ENCODE peak calls at places on chromosomes 12 and 14, in four cellular contexts. Q, J, H and U are unnamed samples.

GRCh38 chr14:68741839-68742470 is 50.9 kb downstream of the ZFP36L1 start:
- DNase-seq in H (peak), Q (no peak), J (no peak), U (no peak)

GRCh38 chr12:109777544-109777943 is 55.7 kb downstream of the TRPV4 start:
- DNase-seq in H (peak), Q (no peak), J (peak), U (peak)

GRCh38 chr12:132827763-132828703 is 636 bp downstream of the GOLGA3 start:
- DNase-seq in J (peak), Q (no peak), H (peak), U (peak)

GRCh38 chr12:52710744-52711143 is 7.4 kb upstream of the KRT77 start:
- DNase-seq in H (peak), Q (no peak), J (no peak), U (no peak)

GRCh38 chr12:107448198-107448597 is 237.4 kb upstream of the PWP1 start:
- DNase-seq in J (no peak), Q (no peak), H (peak), U (peak)

GRCh38 chr12:91127751-91128150 is 16.5 kb upstream of the LUM start:
- DNase-seq in H (no peak), J (no peak), Q (no peak), U (no peak)

GRCh38 chr12:59650594-59651229 is 54.9 kb downstream of the SLC16A7 start:
- DNase-seq in Q (no peak), J (no peak), H (no peak), U (no peak)

GRCh38 chr12:50353404-50353803 is 43.0 kb downstream of the FAM186A start:
- DNase-seq in Q (no peak), H (no peak), J (no peak), U (peak)

GRCh38 chr12:23757541-23757962 is 191.9 kb downstream of the SOX5 start:
- DNase-seq in Q (no peak), J (no peak), H (no peak), U (no peak)

GRCh38 chr14:72104011-72104613 is 171.9 kb downstream of the RGS6 start:
- DNase-seq in J (peak), H (peak), Q (no peak), U (peak)

GRCh38 chr12:15846887-15847286 is 35.3 kb upstream of the STRAP start:
- DNase-seq in Q (peak), J (no peak), H (no peak), U (no peak)

GRCh38 chr12:19066471-19067001 is 63.0 kb upstream of the PLEKHA5 start:
- DNase-seq in Q (no peak), J (no peak), H (no peak), U (no peak)

GRCh38 chr12:4355843-4356327 is 23.6 kb downstream of the FGF23 start:
- DNase-seq in H (peak), Q (no peak), J (no peak), U (peak)

GRCh38 chr12:42281281-42281680 is 43.2 kb upstream of the YAF2 start:
- DNase-seq in Q (no peak), H (no peak), J (no peak), U (no peak)

GRCh38 chr14:50530358-50530757 is 2.0 kb downstream of the MAP4K5 start:
- DNase-seq in H (no peak), Q (no peak), J (no peak), U (no peak)

GRCh38 chr12:116497051-116497529 is 62.1 kb upstream of the MAP1LC3B2 start:
- DNase-seq in Q (no peak), H (no peak), J (no peak), U (no peak)

GRCh38 chr12:5768880-5769199 is 176.2 kb downstream of the ANO2 start:
- DNase-seq in J (no peak), H (no peak), Q (no peak), U (no peak)

GRCh38 chr12:130933269-130933995 is 20.3 kb upstream of the ADGRD1 start:
- DNase-seq in H (no peak), Q (no peak), J (no peak), U (no peak)

GRCh38 chr14:104957146-104958113 is 20.7 kb downstream of the AHNAK2 start:
- DNase-seq in Q (no peak), J (no peak), H (no peak), U (no peak)

GRCh38 chr14:74975059-74975810 is 19.8 kb upstream of the PGF start:
- DNase-seq in Q (peak), H (no peak), J (no peak), U (no peak)

GRCh38 chr12:89373772-89374572 is 21.7 kb upstream of the DUSP6 start:
- DNase-seq in Q (peak), H (no peak), J (no peak), U (no peak)

GRCh38 chr12:1474059-1474537 is 120.3 kb downstream of the FBXL14 start:
- DNase-seq in J (peak), Q (no peak), H (no peak), U (peak)

GRCh38 chr12:121793501-121793835 is at the start of gene RHOF:
- DNase-seq in Q (no peak), J (no peak), H (peak), U (no peak)

GRCh38 chr12:132445884-132446471 is 44.0 kb upstream of the FBRSL1 start:
- DNase-seq in J (peak), Q (no peak), H (peak), U (peak)

GRCh38 chr12:131052063-131052781 is 98.5 kb downstream of the ADGRD1 start:
- DNase-seq in J (no peak), Q (no peak), H (no peak), U (no peak)

GRCh38 chr12:116478243-116478773 is 80.9 kb upstream of the MAP1LC3B2 start:
- DNase-seq in H (no peak), Q (no peak), J (no peak), U (no peak)

GRCh38 chr14:79395061-79395460 is 816.2 kb downstream of the DIO2 start:
- DNase-seq in J (no peak), H (no peak), Q (no peak), U (no peak)

GRCh38 chr12:4012977-4013968 is 140.1 kb upstream of the PARP11 start:
- DNase-seq in J (no peak), H (no peak), Q (no peak), U (no peak)

GRCh38 chr14:34498684-34499412 is 36.8 kb upstream of the SPTSSA start:
- DNase-seq in Q (no peak), H (peak), J (peak), U (peak)

GRCh38 chr12:79891506-79892162 is 43.3 kb downstream of the PPP1R12A start:
- DNase-seq in H (no peak), J (no peak), Q (no peak), U (no peak)

DNA sequence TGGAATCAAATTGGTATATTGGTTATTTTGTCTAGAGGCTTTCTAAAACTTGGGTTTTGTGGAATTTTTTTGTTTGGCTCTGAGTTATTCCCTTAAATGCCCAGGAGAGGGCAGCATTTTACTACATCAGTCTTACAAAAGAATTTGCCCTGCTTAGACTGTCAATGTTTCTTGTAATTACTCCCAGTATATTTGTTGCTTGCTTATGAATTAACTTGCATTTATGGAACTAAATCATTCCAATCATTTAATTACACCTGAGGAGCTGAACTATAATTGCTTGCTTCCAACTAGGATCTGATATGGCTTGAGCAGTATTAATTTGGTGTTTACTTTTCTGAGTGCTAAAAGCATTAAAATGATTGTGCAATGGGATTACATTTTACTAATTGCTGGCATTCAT is 48.7 kb downstream of the MIPOL1 start:
- DNase-seq in H (peak), J (peak), Q (no peak), U (no peak)
- TF ChIP-seq CTCF in H (peak), J (peak), Q (peak), U (peak)

GRCh38 chr14:41915732-41916131 is 309.1 kb downstream of the LRFN5 start:
- DNase-seq in Q (no peak), J (no peak), H (no peak), U (no peak)
- TF ChIP-seq CTCF in Q (no peak), J (no peak), H (no peak), U (no peak)

GRCh38 chr14:95614335-95614734 is 71.9 kb upstream of the TCL1B start:
- DNase-seq in J (no peak), H (peak), Q (no peak), U (no peak)

GRCh38 chr14:95609398-95609990 is 74.6 kb downstream of the GLRX5 start:
- DNase-seq in J (no peak), H (peak), Q (no peak), U (peak)

DNA sequence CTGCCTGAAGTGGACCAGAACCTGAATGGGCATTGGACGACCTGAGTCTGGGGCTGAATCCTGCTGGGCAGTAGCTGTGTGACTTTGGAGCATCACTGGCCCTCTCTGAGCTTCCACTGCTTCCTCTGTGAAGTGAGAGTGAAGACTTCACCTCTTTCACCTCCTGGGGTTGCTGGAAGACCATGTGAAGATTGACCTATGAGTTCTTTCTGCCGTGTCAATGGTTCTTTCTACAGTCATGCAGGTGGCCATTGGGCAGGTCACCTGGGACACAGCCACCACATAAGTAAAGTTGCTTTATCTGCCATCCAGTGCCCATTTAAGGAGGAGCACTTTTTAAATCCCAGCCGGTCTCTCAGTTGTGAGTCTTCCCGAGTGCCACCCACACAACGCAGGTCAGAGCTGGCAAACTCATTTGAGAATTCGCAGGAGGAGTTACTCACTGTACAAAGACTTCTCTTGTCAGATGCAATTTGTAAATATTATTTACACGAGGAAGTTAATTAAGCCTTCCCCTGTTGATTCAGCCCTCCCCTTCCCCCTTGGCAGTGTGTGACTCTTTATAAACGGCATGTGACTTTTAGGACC is 74.8 kb upstream of the TCL1B start:
- DNase-seq in J (no peak), Q (no peak), H (peak), U (no peak)
- TF ChIP-seq CTCF in J (no peak), Q (no peak), H (peak), U (no peak)

GRCh38 chr12:76927170-76927784 is 48.5 kb upstream of the CSRP2 start:
- DNase-seq in J (peak), Q (no peak), H (peak), U (peak)
- TF ChIP-seq CTCF in J (peak), Q (no peak), H (peak), U (peak)

DNA sequence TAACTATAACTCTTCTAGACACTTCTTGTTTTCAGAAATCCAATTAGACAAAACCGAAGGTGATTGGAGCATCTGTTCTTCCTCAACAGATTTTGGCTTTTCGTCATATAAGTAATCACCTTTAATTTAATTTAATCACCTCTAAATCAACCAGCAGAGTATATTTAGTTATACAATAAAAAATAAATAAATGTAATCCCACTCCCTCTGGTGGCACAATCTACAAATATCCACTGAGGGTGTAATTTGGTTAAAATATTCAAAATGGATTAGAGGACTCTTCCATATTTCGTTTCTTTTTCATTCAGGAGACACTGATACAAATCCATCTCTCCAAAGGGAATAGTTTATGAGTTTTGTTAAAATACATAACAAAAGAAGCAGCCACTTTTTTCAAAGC is 18.3 kb upstream of the SLC35F4 start:
- DNase-seq in H (no peak), Q (no peak), J (no peak), U (no peak)
- TF ChIP-seq CTCF in H (peak), Q (no peak), J (peak), U (no peak)

GRCh38 chr12:8680533-8680932 is 17.3 kb upstream of the RIMKLB start:
- DNase-seq in H (no peak), Q (no peak), J (no peak), U (no peak)
- TF ChIP-seq CTCF in H (peak), Q (no peak), J (no peak), U (no peak)

GRCh38 chr14:99137001-99137700 is 134.8 kb downstream of the BCL11B start:
- DNase-seq in Q (peak), H (no peak), J (no peak), U (no peak)
- TF ChIP-seq CTCF in Q (no peak), H (peak), J (no peak), U (no peak)

GRCh38 chr12:76080729-76081415 is 3.6 kb downstream of the NAP1L1 start:
- DNase-seq in Q (no peak), H (peak), J (peak), U (peak)
- TF ChIP-seq CTCF in Q (no peak), H (peak), J (no peak), U (no peak)

DNA sequence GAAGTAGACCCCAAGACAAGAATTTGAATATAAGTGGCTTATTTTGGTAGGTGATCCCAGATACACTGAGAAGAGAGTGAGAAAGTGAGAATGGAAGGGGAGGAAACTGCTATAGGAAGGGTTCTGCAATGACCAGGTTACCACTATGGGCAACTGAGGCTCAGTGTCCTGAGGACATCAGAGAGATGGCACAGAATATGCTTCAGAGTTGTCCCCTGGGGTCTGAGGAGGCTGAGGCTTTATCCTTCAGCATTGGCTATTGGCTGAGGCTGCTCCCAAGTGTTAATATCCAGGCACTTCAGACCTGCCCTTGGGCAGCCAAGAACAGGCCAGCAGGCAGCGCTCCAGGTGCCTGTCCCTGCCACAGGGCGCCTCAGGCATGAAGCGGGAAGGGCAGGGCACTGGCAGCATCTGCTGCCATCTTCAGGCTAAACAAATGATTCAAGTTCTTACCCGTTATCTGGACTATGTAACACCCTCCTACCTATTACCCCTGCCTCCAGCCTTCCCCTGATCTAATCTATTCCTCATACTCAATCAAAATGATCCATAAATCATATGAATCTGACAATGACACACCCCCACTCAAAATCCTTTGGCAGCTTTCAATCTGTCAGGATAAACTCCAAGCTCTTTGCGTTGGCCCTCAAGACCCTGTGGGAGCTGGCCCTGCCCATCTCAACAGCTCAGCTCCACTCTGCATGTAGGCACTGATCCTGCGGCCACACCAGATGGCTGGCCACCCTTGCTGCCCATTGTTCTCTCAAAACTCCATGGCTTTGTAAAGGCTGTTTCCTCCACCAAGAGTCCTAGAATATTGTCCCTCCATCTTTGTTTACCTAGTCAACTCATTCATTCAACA is 42.4 kb downstream of the CKAP4 start:
- DNase-seq in H (no peak), Q (no peak), J (no peak), U (no peak)
- TF ChIP-seq CTCF in H (peak), Q (no peak), J (peak), U (no peak)